ENCODE peak calls at places on chromosomes 6 and 20, in eight cellular contexts. N is HEK293T, H is K562, L is Calu3, B is fibroblast of the conjunctiva, S is uterus, Q is RPMI8226, P is EL. X is an unnamed sample.

GRCh38 chr6:41497573-41497972 is 48.6 kb upstream of the FOXP4 start:
- DNase-seq in N (no peak), H (no peak), L (no peak), B (no peak), S (no peak), Q (no peak), P (no peak), X (no peak)

GRCh38 chr6:147166360-147166944 is 37.8 kb upstream of the STXBP5 start:
- DNase-seq in N (peak; percentile 15), H (peak; percentile 92), L (no peak), B (no peak), S (no peak), Q (no peak), P (no peak), X (no peak)

GRCh38 chr20:63635431-63636141 is 8.7 kb upstream of the GMEB2 start:
- DNase-seq in N (no peak), H (no peak), L (no peak), B (no peak), S (no peak), Q (peak; percentile 59), P (no peak), X (no peak)

GRCh38 chr6:169344651-169345050 is 91.0 kb upstream of the THBS2 start:
- DNase-seq in N (no peak), H (no peak), L (no peak), B (no peak), S (no peak), Q (no peak), P (no peak), X (no peak)

GRCh38 chr20:50083034-50083433 is 29.9 kb downstream of the UBE2V1 start:
- DNase-seq in N (no peak), H (no peak), L (no peak), B (no peak), S (peak; percentile 5), Q (no peak), P (no peak), X (no peak)

GRCh38 chr20:53597085-53597482 is 3.4 kb upstream of the ZNF217 start:
- DNase-seq in N (no peak), H (no peak), L (no peak), B (no peak), S (no peak), Q (no peak), P (no peak), X (peak; percentile 41)

GRCh38 chr6:26324295-26324727 is 40.7 kb upstream of the BTN3A2 start:
- DNase-seq in N (no peak), H (no peak), L (no peak), B (no peak), S (no peak), Q (no peak), P (no peak), X (no peak)

GRCh38 chr6:42030585-42031506 is 19.5 kb upstream of the TAF8 start:
- DNase-seq in N (no peak), H (peak; percentile 92), L (no peak), B (no peak), S (no peak), Q (no peak), P (no peak), X (no peak)

GRCh38 chr20:4972506-4973251 is 28.6 kb downstream of the SLC23A2 start:
- DNase-seq in N (no peak), H (no peak), L (no peak), B (no peak), S (no peak), Q (peak; percentile 10), P (no peak), X (no peak)

X was measured in ureter.